ENCODE peak calls at places on chromosomes 4 and X, in six cellular contexts. T is natural killer cell, H is uterus, Z is cardiac muscle cell, W is foreskin fibroblast, E is endothelial cell. S is an unnamed sample.

GRCh38 chr4:64670647-64671046 is 261.4 kb upstream of the TECRL start:
- DNase-seq in T (no peak), H (no peak), Z (no peak), W (no peak), E (no peak), S (no peak)

GRCh38 chrX:7252013-7252610 is 104.2 kb upstream of the PUDP start:
- DNase-seq in T (no peak), H (no peak), Z (no peak), W (no peak), E (no peak), S (no peak)

GRCh38 chr4:40998680-40999358 is 215.5 kb downstream of the APBB2 start:
- DNase-seq in T (no peak), H (peak), Z (peak), W (no peak), E (no peak), S (no peak)

GRCh38 chrX:118066867-118067515 is 49.6 kb downstream of the KLHL13 start:
- DNase-seq in T (no peak), H (no peak), Z (no peak), W (no peak), E (no peak), S (no peak)

GRCh38 chrX:25003066-25003849 is 12.5 kb downstream of the ARX start:
- DNase-seq in T (no peak), H (no peak), Z (no peak), W (no peak), E (no peak), S (no peak)

GRCh38 chrX:7083468-7084396 is 63.8 kb upstream of the STS start:
- DNase-seq in T (peak), H (no peak), Z (peak), W (peak), E (no peak), S (no peak)

GRCh38 chrX:48064261-48064660 is 7.2 kb downstream of the ZNF630 start:
- DNase-seq in T (no peak), H (no peak), Z (no peak), W (no peak), E (no peak), S (no peak)

GRCh38 chr4:113693993-113694392 is 67.5 kb downstream of the CAMK2D start:
- DNase-seq in T (no peak), H (no peak), Z (no peak), W (no peak), E (no peak), S (no peak)

GRCh38 chr4:137647375-137647774 is 115.1 kb upstream of the PCDH18 start:
- DNase-seq in T (no peak), H (no peak), Z (no peak), W (no peak), E (no peak), S (no peak)

GRCh38 chr4:152451496-152451895 is 84.4 kb downstream of the FBXW7 start:
- DNase-seq in T (no peak), H (no peak), Z (no peak), W (no peak), E (no peak), S (no peak)

GRCh38 chr4:39814403-39815185 is 116.7 kb downstream of the UBE2K start:
- DNase-seq in T (peak), H (no peak), Z (peak), W (peak), E (no peak), S (no peak)

GRCh38 chr4:186902361-186902760 is 178.7 kb upstream of the FAT1 start:
- DNase-seq in T (no peak), H (no peak), Z (no peak), W (no peak), E (no peak), S (no peak)

GRCh38 chrX:65723706-65724105 is 56.3 kb downstream of the MSN start:
- DNase-seq in T (no peak), H (no peak), Z (peak), W (no peak), E (no peak), S (no peak)

GRCh38 chr4:145921231-145921630 is 17.4 kb downstream of the ZNF827 start:
- DNase-seq in T (no peak), H (no peak), Z (no peak), W (no peak), E (no peak), S (no peak)

GRCh38 chrX:36909584-36909983 is 98.6 kb upstream of the FAM47C start:
- DNase-seq in T (no peak), H (no peak), Z (peak), W (no peak), E (peak), S (no peak)

GRCh38 chr4:3046149-3046548 is 28.2 kb downstream of the HTT-AS start:
- DNase-seq in T (no peak), H (no peak), Z (no peak), W (no peak), E (no peak), S (no peak)

GRCh38 chrX:103919336-103919682 is 43.1 kb upstream of the TMSB15B start:
- DNase-seq in T (no peak), H (no peak), Z (peak), W (no peak), E (no peak), S (no peak)

GRCh38 chr4:110211007-110211769 is 12.8 kb upstream of the ELOVL6 start:
- DNase-seq in T (no peak), H (no peak), Z (peak), W (no peak), E (no peak), S (no peak)

GRCh38 chr4:61992351-61992750 is 792.2 kb downstream of the ADGRL3 start:
- DNase-seq in T (no peak), H (no peak), Z (no peak), W (no peak), E (no peak), S (no peak)

GRCh38 chrX:138020941-138021340 is 455.0 kb downstream of the ZIC3 start:
- DNase-seq in T (no peak), H (no peak), Z (no peak), W (no peak), E (no peak), S (no peak)

GRCh38 chr4:128521634-128522253 is 234.1 kb upstream of the PGRMC2 start:
- DNase-seq in T (no peak), H (no peak), Z (peak), W (no peak), E (no peak), S (no peak)

GRCh38 chrX:115592997-115593734 is 32.2 kb downstream of the PLS3 start:
- DNase-seq in T (no peak), H (no peak), Z (peak), W (no peak), E (no peak), S (no peak)

GRCh38 chrX:50697691-50698090 is 116.3 kb downstream of the SHROOM4 start:
- DNase-seq in T (no peak), H (no peak), Z (peak), W (peak), E (no peak), S (no peak)

GRCh38 chrX:54452920-54453319 is 12.7 kb downstream of the TSR2 start:
- DNase-seq in T (no peak), H (no peak), Z (peak), W (no peak), E (peak), S (no peak)

GRCh38 chr4:52914051-52914605 is 52.0 kb downstream of the RASL11B start:
- DNase-seq in T (no peak), H (no peak), Z (peak), W (peak), E (no peak), S (no peak)

GRCh38 chrX:24424948-24425347 is 40.1 kb upstream of the PDK3 start:
- DNase-seq in T (no peak), H (peak), Z (peak), W (peak), E (no peak), S (no peak)

GRCh38 chrX:18574591-18574990 is 97.3 kb downstream of the RS1 start:
- DNase-seq in T (no peak), H (peak), Z (peak), W (peak), E (no peak), S (no peak)

GRCh38 chrX:120750381-120750780 is 120.5 kb upstream of the C1GALT1C1 start:
- DNase-seq in T (no peak), H (no peak), Z (no peak), W (no peak), E (no peak), S (no peak)

GRCh38 chrX:16136080-16136479 is 12.7 kb downstream of the GRPR start:
- DNase-seq in T (no peak), H (no peak), Z (no peak), W (no peak), E (no peak), S (no peak)
- TF ChIP-seq CTCF in T (no peak), H (no peak), Z (no peak), W (no peak), E (no peak), S (no peak)

GRCh38 chrX:110836982-110837381 is 41.4 kb upstream of the CHRDL1 start:
- DNase-seq in T (no peak), H (no peak), Z (peak), W (no peak), E (no peak), S (no peak)
- TF ChIP-seq CTCF in T (no peak), H (no peak), Z (peak), W (peak), E (no peak), S (peak)

GRCh38 chrX:15204130-15204751 is 65.6 kb downstream of the ASB9 start:
- DNase-seq in T (no peak), H (no peak), Z (no peak), W (no peak), E (no peak), S (no peak)
- TF ChIP-seq CTCF in T (no peak), H (no peak), Z (no peak), W (no peak), E (no peak), S (no peak)

DNA sequence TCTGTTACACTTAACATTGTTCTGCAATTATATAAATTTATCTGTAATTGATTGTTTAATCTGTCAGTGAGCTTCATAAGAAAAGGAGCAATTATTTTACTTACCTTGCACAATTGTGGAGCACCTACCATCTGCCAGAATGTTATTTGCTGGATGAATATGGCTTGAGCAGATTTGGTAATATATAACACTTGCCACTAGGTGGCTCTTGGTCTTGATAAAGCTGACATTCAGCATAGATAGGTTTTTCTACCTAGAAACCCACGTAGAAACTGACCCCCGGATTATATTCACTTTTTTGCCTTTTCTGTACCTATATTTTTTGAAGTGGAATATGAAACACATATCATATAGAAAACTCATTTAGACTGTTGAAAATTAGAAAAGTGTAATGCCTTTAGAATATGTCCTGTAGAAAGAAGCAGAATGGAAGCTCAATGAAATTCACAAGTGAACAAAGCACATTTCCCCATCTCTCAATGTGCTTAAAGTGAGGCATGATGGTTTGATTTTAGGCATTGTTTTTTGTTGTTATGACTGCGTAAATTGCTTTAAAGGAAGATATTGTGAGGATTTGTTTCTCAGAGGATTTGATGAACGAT is 9.5 kb downstream of the RBPJ start:
- DNase-seq in T (no peak), H (no peak), Z (peak), W (no peak), E (peak), S (no peak)
- TF ChIP-seq CTCF in T (peak), H (peak), Z (peak), W (peak), E (peak), S (peak)

GRCh38 chr4:169619518-169619957 is 840 bp upstream of the CLCN3 start:
- DNase-seq in T (peak), H (peak), Z (peak), W (peak), E (peak), S (peak)

GRCh38 chr4:169621754-169622481 is 1.5 kb downstream of the CLCN3 start:
- DNase-seq in T (no peak), H (no peak), Z (peak), W (peak), E (no peak), S (no peak)

GRCh38 chr4:169620846-169621228 is 459 bp downstream of the CLCN3 start:
- DNase-seq in T (peak), H (peak), Z (no peak), W (no peak), E (peak), S (no peak)

GRCh38 chr4:169618986-169619385 is 1.4 kb upstream of the CLCN3 start:
- DNase-seq in T (no peak), H (no peak), Z (no peak), W (no peak), E (no peak), S (no peak)

GRCh38 chr4:169619958-169620845 is at the start of gene CLCN3:
- DNase-seq in T (peak), H (peak), Z (peak), W (peak), E (peak), S (peak)
- TF ChIP-seq CTCF in T (no peak), H (peak), Z (no peak), W (no peak), E (no peak), S (no peak)

S was measured in progenitor cell of endocrine pancreas.